ENCODE peak calls at places on chromosomes 2 and 18, in five cellular contexts. M, N, J, X and G are unnamed samples.

GRCh38 chr2:216465580-216466197 is 33.0 kb upstream of the RPL37A start:
- DNase-seq in M (no peak), N (no peak), J (no peak), X (no peak), G (no peak)

GRCh38 chr2:54166121-54166773 is 50.8 kb downstream of the ACYP2 start:
- DNase-seq in M (no peak), N (no peak), J (no peak), X (no peak), G (no peak)

GRCh38 chr18:77191241-77191751 is 58.4 kb upstream of the GALR1 start:
- DNase-seq in M (no peak), N (no peak), J (no peak), X (no peak), G (no peak)

GRCh38 chr2:70948350-70949003 is 12.8 kb downstream of the ATP6V1B1 start:
- DNase-seq in M (peak), N (peak), J (peak), X (no peak), G (no peak)

GRCh38 chr18:47594063-47594462 is 336.4 kb downstream of the SMAD2 start:
- DNase-seq in M (no peak), N (no peak), J (no peak), X (no peak), G (peak)

GRCh38 chr2:98701230-98701629 is 29.7 kb downstream of the MGAT4A start:
- DNase-seq in M (no peak), N (no peak), J (no peak), X (no peak), G (no peak)

GRCh38 chr2:195756218-195756941 is 99.4 kb downstream of the SLC39A10 start:
- DNase-seq in M (no peak), N (no peak), J (no peak), X (no peak), G (no peak)

GRCh38 chr2:191030521-191031154 is 16.7 kb upstream of the STAT1 start:
- DNase-seq in M (no peak), N (no peak), J (no peak), X (no peak), G (peak)

GRCh38 chr2:54336977-54337255 is 80.9 kb upstream of the TSPYL6 start:
- DNase-seq in M (no peak), N (no peak), J (no peak), X (no peak), G (no peak)

GRCh38 chr2:98579926-98580325 is 28.4 kb downstream of the COA5 start:
- DNase-seq in M (no peak), N (no peak), J (no peak), X (no peak), G (no peak)

GRCh38 chr2:32064021-32064678 is 794 bp downstream of the SPAST start:
- DNase-seq in M (peak), N (no peak), J (no peak), X (no peak), G (peak)

GRCh38 chr2:125696573-125696972 is 959.4 kb upstream of the GYPC start:
- DNase-seq in M (no peak), N (no peak), J (no peak), X (no peak), G (peak)

GRCh38 chr2:127196998-127197397 is 23.1 kb downstream of the CYP27C1 start:
- DNase-seq in M (no peak), N (no peak), J (no peak), X (no peak), G (peak)

GRCh38 chr2:27375513-27376099 is 4.9 kb downstream of the ZNF513 start:
- DNase-seq in M (no peak), N (no peak), J (no peak), X (no peak), G (no peak)

GRCh38 chr2:36824281-36824680 is 127.8 kb downstream of the VIT start:
- DNase-seq in M (no peak), N (no peak), J (no peak), X (no peak), G (no peak)

GRCh38 chr2:37665622-37666362 is 5.7 kb downstream of the CDC42EP3 start:
- DNase-seq in M (no peak), N (no peak), J (no peak), X (no peak), G (no peak)

GRCh38 chr2:169562519-169562918 is 11.1 kb downstream of the FASTKD1 start:
- DNase-seq in M (no peak), N (no peak), J (no peak), X (no peak), G (no peak)

GRCh38 chr2:69935011-69935410 is 20.1 kb downstream of the MXD1 start:
- DNase-seq in M (no peak), N (no peak), J (no peak), X (no peak), G (no peak)

GRCh38 chr2:191677091-191677645 is 768 bp upstream of the NABP1 start:
- DNase-seq in M (peak), N (peak), J (no peak), X (no peak), G (peak)

GRCh38 chr2:151575338-151575737 is 158.9 kb downstream of the NEB start:
- DNase-seq in M (no peak), N (no peak), J (no peak), X (no peak), G (no peak)

GRCh38 chr18:5961097-5961827 is 65.9 kb upstream of the TMEM200C start:
- DNase-seq in M (no peak), N (no peak), J (no peak), X (no peak), G (no peak)

GRCh38 chr2:165219491-165219890 is 15.6 kb upstream of the SCN3A start:
- DNase-seq in M (no peak), N (no peak), J (no peak), X (no peak), G (no peak)

GRCh38 chr2:175815537-175815936 is 186.5 kb downstream of the LNPK start:
- DNase-seq in M (no peak), N (no peak), J (no peak), X (no peak), G (no peak)

GRCh38 chr2:111654829-111655228 is 229.2 kb downstream of the ANAPC1 start:
- DNase-seq in M (no peak), N (no peak), J (no peak), X (no peak), G (no peak)

GRCh38 chr2:190408538-190409271 is 550 bp downstream of the MFSD6 start:
- DNase-seq in M (peak), N (peak), J (peak), X (peak), G (peak)